ENCODE peak calls at places on chromosome 2, in six cellular contexts. Q, T, P, K, X and A are unnamed samples.

GRCh38 chr2:240604939-240605716 is 18.6 kb downstream of the CAPN10 start:
- DNase-seq in P (no peak), T (no peak), X (peak; percentile 14), Q (no peak), K (no peak), A (no peak)

GRCh38 chr2:113208995-113209868 is 35.5 kb downstream of the PSD4 start:
- DNase-seq in X (no peak), T (peak; percentile 31), K (no peak), P (no peak), Q (no peak), A (no peak)

GRCh38 chr2:27445615-27446014 is 3.4 kb downstream of the KRTCAP3 start:
- DNase-seq in T (no peak), K (no peak), X (no peak), P (no peak), Q (no peak), A (no peak)

GRCh38 chr2:129885735-129886134 is 93.7 kb upstream of the RAB6C start:
- DNase-seq in K (no peak), P (no peak), Q (no peak), T (no peak), X (no peak), A (no peak)

GRCh38 chr2:49973917-49974368 is 819.6 kb upstream of the FSHR start:
- DNase-seq in P (peak; percentile 13), T (peak; percentile 3), X (peak; percentile 45), K (no peak), Q (peak; percentile 98), A (no peak)

GRCh38 chr2:186704897-186705296 is 11.0 kb downstream of the FAM171B start:
- DNase-seq in T (no peak), Q (no peak), K (no peak), X (no peak), P (no peak), A (no peak)

GRCh38 chr2:119482481-119483394 is 41.5 kb downstream of the SCTR start:
- DNase-seq in Q (no peak), K (no peak), P (no peak), X (no peak), T (no peak), A (no peak)

GRCh38 chr2:15989559-15989958 is 49.2 kb downstream of the MYCN start:
- DNase-seq in T (no peak), X (no peak), P (no peak), K (no peak), Q (no peak), A (no peak)

GRCh38 chr2:6914829-6915228 is 2.4 kb upstream of the RNF144A start:
- DNase-seq in P (peak; percentile 13), Q (no peak), X (no peak), K (no peak), T (peak; percentile 2), A (no peak)